ENCODE peak calls at places on chromosome 2, in eight cellular contexts. C is K562, O is OCI-LY7, A is mammary epithelial cell, J is astrocyte, M is neural progenitor cell, D is H9, S is IMR-90. R is an unnamed sample.
A peak's percentile ranks its signal among the peaks of the same experiment; 100 is the strongest.

GRCh38 chr2:236632295-236633218 is 62.9 kb downstream of the ACKR3 start:
- DNase-seq in C (no peak), O (no peak), A (no peak), J (no peak), M (no peak), D (peak; percentile 14), S (no peak), R (no peak)

GRCh38 chr2:11697103-11697871 is 27.3 kb upstream of the NTSR2 start:
- DNase-seq in C (no peak), O (no peak), A (peak; percentile 71), J (peak; percentile 73), M (peak; percentile 24), D (no peak), S (peak; percentile 71), R (no peak)

GRCh38 chr2:69077224-69077953 is 64.4 kb downstream of the ANTXR1 start:
- DNase-seq in C (no peak), O (no peak), A (no peak), J (no peak), M (no peak), D (no peak), S (no peak), R (no peak)

GRCh38 chr2:138023298-138023697 is 59.0 kb downstream of the HNMT start:
- DNase-seq in C (peak; percentile 74), O (no peak), A (no peak), J (peak; percentile 78), M (no peak), D (no peak), S (no peak), R (no peak)

GRCh38 chr2:79857888-79858287 is 345.0 kb downstream of the CTNNA2 start:
- DNase-seq in C (no peak), O (no peak), A (no peak), J (no peak), M (no peak), D (no peak), S (no peak), R (no peak)

GRCh38 chr2:180655393-180655792 is 325.0 kb upstream of the UBE2E3 start:
- DNase-seq in C (no peak), O (no peak), A (peak; percentile 40), J (peak; percentile 17), M (no peak), D (no peak), S (no peak), R (no peak)

GRCh38 chr2:122736279-122736678 is 980.8 kb downstream of the TSN start:
- DNase-seq in C (no peak), O (no peak), A (no peak), J (peak; percentile 28), M (no peak), D (no peak), S (no peak), R (no peak)

GRCh38 chr2:122999258-122999657 is 1025.8 kb upstream of the CNTNAP5 start:
- DNase-seq in C (no peak), O (no peak), A (no peak), J (no peak), M (no peak), D (no peak), S (no peak), R (no peak)

GRCh38 chr2:167253025-167253424 is 364.7 kb downstream of the XIRP2 start:
- DNase-seq in C (no peak), O (no peak), A (peak; percentile 45), J (peak; percentile 73), M (no peak), D (no peak), S (peak; percentile 64), R (no peak)

GRCh38 chr2:27873091-27873490 is 17.1 kb downstream of the RBKS start:
- DNase-seq in C (no peak), O (no peak), A (no peak), J (no peak), M (no peak), D (no peak), S (no peak), R (no peak)

GRCh38 chr2:219356834-219357233 is 24.3 kb upstream of the RESP18 start:
- DNase-seq in C (no peak), O (no peak), A (no peak), J (no peak), M (no peak), D (no peak), S (no peak), R (no peak)

GRCh38 chr2:232321817-232322559 is 56.6 kb upstream of the ALPP start:
- DNase-seq in C (no peak), O (no peak), A (no peak), J (no peak), M (no peak), D (no peak), S (no peak), R (no peak)

GRCh38 chr2:15159206-15159605 is 401.9 kb downstream of the NBAS start:
- DNase-seq in C (no peak), O (no peak), A (peak; percentile 8), J (no peak), M (no peak), D (no peak), S (peak; percentile 31), R (no peak)

GRCh38 chr2:198214108-198214736 is 409.8 kb downstream of the PLCL1 start:
- DNase-seq in C (no peak), O (no peak), A (no peak), J (no peak), M (no peak), D (no peak), S (no peak), R (no peak)

GRCh38 chr2:43223412-43224040 is 2.9 kb downstream of the ZFP36L2 start:
- DNase-seq in C (peak; percentile 51), O (no peak), A (peak; percentile 28), J (peak; percentile 29), M (no peak), D (no peak), S (peak; percentile 57), R (no peak)

GRCh38 chr2:16139663-16140610 is 199.6 kb downstream of the MYCN start:
- DNase-seq in C (no peak), O (no peak), A (no peak), J (no peak), M (no peak), D (no peak), S (no peak), R (peak; percentile 23)

GRCh38 chr2:233025706-233026105 is 6.8 kb upstream of the NEU2 start:
- DNase-seq in C (no peak), O (no peak), A (no peak), J (peak; percentile 23), M (no peak), D (no peak), S (no peak), R (no peak)

GRCh38 chr2:128413014-128413717 is 94.5 kb upstream of the HS6ST1 start:
- DNase-seq in C (no peak), O (no peak), A (no peak), J (no peak), M (no peak), D (peak; percentile 17), S (no peak), R (no peak)
- H3K4me2 ChIP-seq in C (no peak overlapping the region), O (no peak overlapping the region), A (no peak overlapping the region), J (no peak overlapping the region), M (no peak overlapping the region), D (no peak overlapping the region), S (no peak overlapping the region), R (no peak overlapping the region)

DNA sequence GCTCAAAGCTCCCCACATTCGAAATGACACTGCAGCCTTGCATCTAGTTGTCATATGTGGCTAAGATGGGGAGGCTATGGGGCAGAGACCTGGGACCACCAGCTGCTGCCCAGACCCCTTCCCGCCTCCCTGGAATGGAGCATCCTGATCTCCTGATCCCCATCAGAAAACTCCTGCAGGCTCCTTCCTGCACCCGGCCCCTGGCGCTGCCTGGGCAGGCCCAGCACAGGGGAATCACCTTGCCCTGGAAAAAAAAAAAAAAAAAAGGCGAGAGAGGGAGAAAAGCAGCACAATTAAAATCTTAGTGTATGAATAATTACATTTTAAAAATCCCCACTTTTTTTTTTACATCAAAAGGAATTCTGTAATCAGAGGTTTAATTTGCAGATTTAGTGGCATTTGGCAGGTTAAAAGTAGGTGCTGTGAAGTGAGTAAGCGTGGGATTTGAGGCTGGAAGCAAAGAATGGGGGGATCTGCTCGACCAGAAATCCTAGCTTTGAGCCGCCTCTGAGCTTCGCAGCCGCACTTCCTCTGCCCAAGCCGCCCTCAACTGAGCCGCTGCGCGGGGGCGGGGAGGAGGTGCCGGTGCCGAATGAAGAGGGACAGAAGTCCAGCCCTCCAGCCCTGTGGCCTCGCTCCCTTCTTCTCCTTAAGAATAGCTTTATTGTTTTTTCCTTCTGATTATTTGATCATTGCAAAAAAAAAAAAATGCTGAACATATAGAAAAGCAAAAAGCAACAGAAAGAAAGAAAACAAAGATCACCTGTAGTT is 30.0 kb downstream of the THNSL2 start:
- DNase-seq in C (peak; percentile 40), O (no peak), A (peak; percentile 24), J (no peak), M (peak; percentile 74), D (peak; percentile 67), S (no peak), R (peak; percentile 73)
- H3K4me2 ChIP-seq in C (no peak overlapping the region), O (no peak overlapping the region), A (peak overlapping the region; percentile 93), J (peak overlapping the region; percentile 51), M (peak overlapping the region; percentile 63), D (peak overlapping the region; percentile 40), S (peak overlapping the region; percentile 45), R (peak overlapping the region; percentile 58)

GRCh38 chr2:20226152-20226545 is 1.2 kb upstream of the SDC1 start:
- DNase-seq in C (no peak), O (no peak), A (no peak), J (no peak), M (no peak), D (peak; percentile 31), S (no peak), R (no peak)
- H3K4me2 ChIP-seq in C (no peak overlapping the region), O (no peak overlapping the region), A (peak overlapping the region; percentile 92), J (no peak overlapping the region), M (no peak overlapping the region), D (no peak overlapping the region), S (no peak overlapping the region), R (peak overlapping the region; percentile 90)

GRCh38 chr2:113073325-113073834 is 5.6 kb downstream of the IL1F10 start:
- DNase-seq in C (no peak), O (no peak), A (no peak), J (no peak), M (no peak), D (no peak), S (no peak), R (no peak)

GRCh38 chr2:113075030-113075429 is 7.3 kb downstream of the IL1F10 start:
- DNase-seq in C (no peak), O (no peak), A (no peak), J (no peak), M (no peak), D (no peak), S (no peak), R (no peak)

GRCh38 chr2:113077921-113078320 is 10.2 kb downstream of the IL1F10 start:
- DNase-seq in C (no peak), O (no peak), A (peak; percentile 96), J (peak; percentile 32), M (no peak), D (no peak), S (no peak), R (no peak)

GRCh38 chr2:113076917-113077669 is 9.3 kb downstream of the IL1F10 start:
- DNase-seq in C (no peak), O (no peak), A (no peak), J (no peak), M (no peak), D (no peak), S (no peak), R (no peak)

DNA sequence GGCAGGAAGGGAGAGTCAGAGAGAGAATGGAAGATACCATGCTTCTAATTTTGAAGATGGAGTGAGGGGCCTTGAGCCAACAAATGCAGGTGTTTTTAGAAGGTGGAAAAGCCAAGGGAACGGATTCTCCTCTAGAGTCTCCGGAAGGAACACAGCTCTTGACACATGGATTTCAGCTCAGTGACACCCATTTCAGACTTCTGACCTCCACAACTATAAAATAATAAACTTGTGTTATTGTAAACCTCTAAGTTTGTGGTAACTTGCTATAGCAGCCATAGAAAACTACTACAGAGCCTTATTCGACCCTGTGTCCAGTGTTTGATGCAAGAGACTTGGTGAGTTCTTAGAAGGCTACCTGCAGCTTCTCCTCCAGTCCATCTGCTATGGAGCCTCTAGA is 7.8 kb downstream of the IL1F10 start:
- DNase-seq in C (no peak), O (no peak), A (no peak), J (no peak), M (no peak), D (no peak), S (no peak), R (no peak)
- H3K4me2 ChIP-seq in C (no peak overlapping the region), O (no peak overlapping the region), A (no peak overlapping the region), J (no peak overlapping the region), M (no peak overlapping the region), D (no peak overlapping the region), S (no peak overlapping the region), R (no peak overlapping the region)